ENCODE peak calls at places on chromosomes 6 and 20, in ten cellular contexts. O is MCF 10A, K is left ventricle myocardium inferior, X is Panc1, Z is spleen, W is IMR-90, C is GM12865, V is keratinocyte, L is progenitor cell of endocrine pancreas, Q is foreskin fibroblast. N is an unnamed sample.

GRCh38 chr6:64330694-64331309 is 695.2 kb downstream of the PHF3 start:
- DNase-seq in O (peak), K (peak), X (peak), Z (no peak), W (peak), C (peak), V (no peak), L (peak), Q (peak), N (no peak)

GRCh38 chr6:144327081-144327480 is 41.9 kb downstream of the UTRN start:
- DNase-seq in O (no peak), K (no peak), X (no peak), Z (no peak), W (no peak), C (no peak), V (no peak), L (no peak), Q (no peak), N (no peak)

GRCh38 chr20:59082981-59083380 is 40.4 kb upstream of the PRELID3B start:
- DNase-seq in O (peak), K (no peak), X (no peak), Z (no peak), W (peak), C (no peak), V (no peak), L (no peak), Q (peak), N (no peak)

GRCh38 chr6:81241717-81242116 is 510.8 kb downstream of the TENT5A start:
- DNase-seq in O (peak), K (no peak), X (no peak), Z (no peak), W (peak), C (peak), V (no peak), L (no peak), Q (peak), N (no peak)

GRCh38 chr6:30837432-30837831 is 46.9 kb upstream of the DDR1 start:
- DNase-seq in O (no peak), K (no peak), X (no peak), Z (no peak), W (no peak), C (no peak), V (no peak), L (no peak), Q (no peak), N (no peak)

GRCh38 chr6:34957184-34957904 is 68.3 kb downstream of the ANKS1A start:
- DNase-seq in O (no peak), K (no peak), X (no peak), Z (no peak), W (no peak), C (no peak), V (no peak), L (no peak), Q (no peak), N (no peak)

GRCh38 chr6:109236140-109237081 is 141.1 kb downstream of the CEP57L1 start:
- DNase-seq in O (no peak), K (no peak), X (no peak), Z (peak), W (no peak), C (peak), V (no peak), L (peak), Q (no peak), N (peak)

GRCh38 chr6:53983301-53983700 is 127.9 kb upstream of the MLIP start:
- DNase-seq in O (no peak), K (no peak), X (no peak), Z (no peak), W (no peak), C (no peak), V (no peak), L (no peak), Q (peak), N (no peak)

GRCh38 chr6:169619650-169620049 is 82.2 kb downstream of the WDR27 start:
- DNase-seq in O (peak), K (no peak), X (no peak), Z (no peak), W (peak), C (no peak), V (no peak), L (no peak), Q (peak), N (no peak)

GRCh38 chr6:63442870-63443269 is 123.1 kb upstream of the LGSN start:
- DNase-seq in O (no peak), K (no peak), X (no peak), Z (no peak), W (no peak), C (no peak), V (no peak), L (no peak), Q (no peak), N (no peak)

GRCh38 chr20:36613974-36614373 is 8.4 kb downstream of the RAB5IF start:
- DNase-seq in O (peak), K (no peak), X (no peak), Z (no peak), W (no peak), C (no peak), V (no peak), L (no peak), Q (no peak), N (no peak)

GRCh38 chr6:111429571-111429970 is 53.4 kb downstream of the REV3L start:
- DNase-seq in O (no peak), K (no peak), X (no peak), Z (no peak), W (no peak), C (no peak), V (no peak), L (no peak), Q (no peak), N (no peak)

GRCh38 chr6:21504790-21505189 is 88.8 kb upstream of the SOX4 start:
- DNase-seq in O (no peak), K (no peak), X (no peak), Z (no peak), W (no peak), C (no peak), V (no peak), L (no peak), Q (no peak), N (no peak)

GRCh38 chr6:24481449-24481848 is 7.9 kb downstream of the GPLD1 start:
- DNase-seq in O (no peak), K (no peak), X (no peak), Z (no peak), W (peak), C (no peak), V (no peak), L (no peak), Q (no peak), N (no peak)
- TF ChIP-seq CTCF in O (no peak), K (no peak), X (no peak), Z (no peak), W (no peak), C (no peak), V (no peak), L (no peak), Q (no peak), N (no peak)

GRCh38 chr20:23782366-23782983 is 31.7 kb upstream of the CST1 start:
- DNase-seq in O (peak), K (no peak), X (no peak), Z (no peak), W (peak), C (peak), V (no peak), L (no peak), Q (peak), N (no peak)
- TF ChIP-seq CTCF in O (peak), K (peak), X (peak), Z (peak), W (peak), C (peak), V (peak), L (peak), Q (peak), N (peak)

DNA sequence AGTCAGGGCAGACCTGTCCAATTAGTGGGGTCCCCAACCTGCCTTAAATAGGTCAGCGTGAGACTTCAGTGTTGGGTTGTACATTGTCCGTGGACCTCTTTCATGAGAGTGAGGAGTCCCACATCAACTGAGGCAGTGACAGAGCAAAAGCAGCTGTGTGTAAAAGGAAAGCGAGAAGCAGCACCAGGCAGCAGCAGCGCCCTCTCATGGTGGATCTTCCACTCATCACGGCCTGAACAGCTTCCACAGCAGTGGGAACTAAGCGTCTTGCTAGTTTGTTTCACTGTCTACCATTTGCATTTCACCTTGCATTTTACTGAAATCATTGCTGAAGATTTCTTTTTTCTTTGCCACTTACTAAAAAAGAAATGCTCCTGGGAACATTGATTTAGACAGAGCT is 333.8 kb downstream of the PKHD1 start:
- DNase-seq in O (peak), K (peak), X (no peak), Z (no peak), W (no peak), C (peak), V (no peak), L (peak), Q (no peak), N (no peak)
- TF ChIP-seq CTCF in O (peak), K (peak), X (peak), Z (no peak), W (no peak), C (peak), V (peak), L (peak), Q (no peak), N (no peak)

GRCh38 chr6:158026054-158026900 is 44.6 kb downstream of the SYNJ2 start:
- DNase-seq in O (peak), K (peak), X (no peak), Z (peak), W (peak), C (peak), V (no peak), L (no peak), Q (peak), N (peak)
- TF ChIP-seq CTCF in O (peak), K (peak), X (peak), Z (peak), W (peak), C (peak), V (no peak), L (no peak), Q (peak), N (peak)

DNA sequence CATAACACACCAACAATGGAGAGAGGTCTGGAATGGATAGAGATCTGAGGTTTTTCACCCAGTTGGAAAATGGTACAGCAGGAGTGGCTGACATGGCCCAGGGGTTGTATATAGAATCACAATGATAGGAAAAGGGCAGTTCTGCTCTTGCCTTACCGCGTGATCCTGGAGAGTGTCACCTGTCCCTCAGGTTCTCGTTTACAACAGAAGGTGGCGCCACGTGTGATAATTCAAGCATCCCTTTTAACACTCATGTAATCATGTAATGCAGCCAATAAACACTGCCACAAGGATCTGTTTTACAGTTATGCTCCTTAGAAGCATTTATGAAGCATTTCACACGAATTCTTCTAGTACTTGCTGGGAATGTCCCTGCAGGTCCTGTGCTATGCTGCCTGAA is 12.9 kb upstream of the WFDC2 start:
- DNase-seq in O (peak), K (no peak), X (no peak), Z (no peak), W (no peak), C (peak), V (no peak), L (no peak), Q (peak), N (no peak)
- TF ChIP-seq CTCF in O (no peak), K (peak), X (peak), Z (no peak), W (no peak), C (peak), V (peak), L (peak), Q (no peak), N (no peak)